ENCODE peak calls at places on chromosomes 1 and 21, in eight cellular contexts. One of them, this sample, is unnamed. For H3K36me3, the result is how much of the 10 kb centered on the place peaks cover.

GRCh38 chr1:151047925-151048644 is 534 bp downstream of the C1orf56 start:
- DNase-seq in ovary: peak
- DNase-seq in A673: peak
- DNase-seq in K562: no peak
- DNase-seq in MM.1S: peak
- DNase-seq in adipocyte: peak
- DNase-seq in cardiac muscle cell: peak
- DNase-seq in neuronal stem cell: peak
- DNase-seq in this sample: no peak

GRCh38 chr1:229596961-229597699 is 28.8 kb downstream of the TAF5L start:
- DNase-seq in ovary: no peak
- DNase-seq in A673: no peak
- DNase-seq in K562: no peak
- DNase-seq in MM.1S: no peak
- DNase-seq in adipocyte: peak
- DNase-seq in cardiac muscle cell: no peak
- DNase-seq in neuronal stem cell: no peak
- DNase-seq in this sample: no peak

GRCh38 chr1:93670141-93670540 is 11.5 kb downstream of the BCAR3 start:
- DNase-seq in ovary: peak
- DNase-seq in A673: no peak
- DNase-seq in K562: no peak
- DNase-seq in MM.1S: no peak
- DNase-seq in adipocyte: peak
- DNase-seq in cardiac muscle cell: no peak
- DNase-seq in neuronal stem cell: no peak
- DNase-seq in this sample: no peak

GRCh38 chr1:30660241-30660640 is 63.1 kb downstream of the MATN1 start:
- DNase-seq in ovary: no peak
- DNase-seq in A673: no peak
- DNase-seq in K562: no peak
- DNase-seq in MM.1S: no peak
- DNase-seq in adipocyte: no peak
- DNase-seq in cardiac muscle cell: no peak
- DNase-seq in neuronal stem cell: no peak
- DNase-seq in this sample: no peak

GRCh38 chr1:204321665-204322064 is 38.1 kb downstream of the PLEKHA6 start:
- DNase-seq in ovary: no peak
- DNase-seq in A673: no peak
- DNase-seq in K562: no peak
- DNase-seq in MM.1S: no peak
- DNase-seq in adipocyte: peak
- DNase-seq in cardiac muscle cell: no peak
- DNase-seq in neuronal stem cell: no peak
- DNase-seq in this sample: no peak

GRCh38 chr1:231817813-231818212 is 191.2 kb downstream of the DISC1 start:
- DNase-seq in ovary: no peak
- DNase-seq in A673: no peak
- DNase-seq in K562: no peak
- DNase-seq in MM.1S: no peak
- DNase-seq in adipocyte: no peak
- DNase-seq in cardiac muscle cell: no peak
- DNase-seq in neuronal stem cell: no peak
- DNase-seq in this sample: no peak

GRCh38 chr1:230808268-230808872 is 60.0 kb downstream of the C1orf198 start:
- DNase-seq in ovary: no peak
- DNase-seq in A673: no peak
- DNase-seq in K562: no peak
- DNase-seq in MM.1S: no peak
- DNase-seq in adipocyte: peak
- DNase-seq in cardiac muscle cell: no peak
- DNase-seq in neuronal stem cell: no peak
- DNase-seq in this sample: peak

GRCh38 chr1:47769279-47769678 is 227.9 kb downstream of the TRABD2B start:
- DNase-seq in ovary: no peak
- DNase-seq in A673: no peak
- DNase-seq in K562: no peak
- DNase-seq in MM.1S: no peak
- DNase-seq in adipocyte: no peak
- DNase-seq in cardiac muscle cell: no peak
- DNase-seq in neuronal stem cell: no peak
- DNase-seq in this sample: no peak

GRCh38 chr1:78283691-78284090 is 207.1 kb upstream of the PTGFR start:
- DNase-seq in ovary: no peak
- DNase-seq in A673: no peak
- DNase-seq in K562: no peak
- DNase-seq in MM.1S: no peak
- DNase-seq in adipocyte: no peak
- DNase-seq in cardiac muscle cell: no peak
- DNase-seq in neuronal stem cell: no peak
- DNase-seq in this sample: no peak

GRCh38 chr1:53073899-53074311 is 11.9 kb downstream of the PODN start:
- DNase-seq in ovary: peak
- DNase-seq in A673: no peak
- DNase-seq in K562: no peak
- DNase-seq in MM.1S: no peak
- DNase-seq in adipocyte: no peak
- DNase-seq in cardiac muscle cell: no peak
- DNase-seq in neuronal stem cell: no peak
- DNase-seq in this sample: no peak

GRCh38 chr1:21508580-21509350 is 458 bp upstream of the ALPL start:
- DNase-seq in ovary: peak
- DNase-seq in A673: peak
- DNase-seq in K562: peak
- DNase-seq in MM.1S: peak
- DNase-seq in adipocyte: peak
- DNase-seq in cardiac muscle cell: peak
- DNase-seq in neuronal stem cell: peak
- DNase-seq in this sample: no peak

DNA sequence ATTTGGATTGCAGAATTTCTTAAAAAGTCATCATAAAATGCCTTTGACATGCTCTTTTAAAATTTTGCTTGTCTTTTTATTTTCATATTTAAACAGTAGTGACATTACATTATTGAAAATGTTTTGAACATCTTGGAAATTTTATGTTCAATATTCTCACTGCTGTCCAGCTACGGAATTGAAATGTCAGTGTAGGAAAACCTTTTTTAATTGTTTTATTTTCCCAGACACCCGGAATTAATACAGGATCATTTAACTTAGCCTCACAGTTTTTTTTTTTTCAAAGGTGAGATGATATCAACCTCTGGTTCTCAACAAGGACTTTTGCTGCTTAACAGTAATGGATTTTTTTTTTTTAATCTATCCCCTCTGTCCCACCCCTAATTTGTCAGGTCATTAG is 4.1 kb downstream of the RBM15 start:
- DNase-seq in ovary: no peak
- DNase-seq in A673: no peak
- DNase-seq in K562: no peak
- DNase-seq in MM.1S: no peak
- DNase-seq in adipocyte: no peak
- DNase-seq in cardiac muscle cell: no peak
- DNase-seq in neuronal stem cell: no peak
- DNase-seq in this sample: no peak
- H3K36me3 ChIP-seq in ovary: under half
- H3K36me3 ChIP-seq in A673: half or more
- H3K36me3 ChIP-seq in K562: half or more
- H3K36me3 ChIP-seq in MM.1S: under half
- H3K36me3 ChIP-seq in adipocyte: under half
- H3K36me3 ChIP-seq in cardiac muscle cell: under half
- H3K36me3 ChIP-seq in neuronal stem cell: under half
- H3K36me3 ChIP-seq in this sample: half or more

DNA sequence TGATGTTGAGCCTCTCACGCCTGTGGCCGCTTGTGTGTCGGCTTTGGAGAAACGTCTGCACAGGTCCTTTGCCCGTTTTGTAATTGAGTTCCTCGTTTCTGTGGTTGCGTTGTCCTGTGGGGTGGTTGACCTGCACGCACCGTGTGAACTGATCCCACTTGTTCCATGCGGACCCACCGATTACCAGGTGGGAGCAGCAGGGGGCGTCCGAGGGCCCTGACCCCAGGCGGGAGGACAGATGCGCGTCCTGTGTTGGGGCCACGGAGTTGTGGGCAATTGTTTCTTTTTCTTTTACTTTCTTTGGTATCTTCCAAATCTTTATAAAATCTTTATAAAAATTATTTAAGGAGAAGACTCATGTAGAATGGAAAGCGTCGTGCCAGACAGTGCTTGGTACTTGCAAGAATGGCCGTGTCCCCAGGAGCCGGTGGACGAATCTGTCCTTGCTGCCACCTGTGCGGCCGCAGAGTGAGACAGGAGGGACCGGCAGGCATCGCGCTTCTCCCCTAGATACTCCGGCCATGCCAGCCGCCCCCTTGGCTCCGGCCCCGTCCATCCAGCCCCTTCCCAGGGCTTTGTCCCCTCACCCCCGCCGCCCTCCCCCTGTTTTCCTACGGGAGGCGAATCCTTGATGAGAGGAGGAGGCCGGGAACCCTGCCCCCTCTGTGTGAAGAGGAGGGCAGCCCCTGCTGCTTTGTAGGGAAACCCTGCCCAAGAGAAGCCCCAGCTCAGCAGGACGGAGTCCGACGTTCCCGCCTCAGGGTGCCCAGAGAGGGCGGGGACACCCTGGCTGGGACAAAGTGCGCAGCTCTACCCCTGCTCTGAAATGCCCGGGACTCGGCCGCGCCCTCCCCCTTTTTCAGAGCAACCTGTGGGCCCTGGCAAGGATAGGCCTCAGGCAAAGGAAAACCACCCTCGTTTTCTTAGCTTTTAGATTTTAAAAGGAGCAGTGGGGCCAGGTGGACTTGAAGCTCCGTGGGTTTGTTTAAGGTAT is 41.7 kb downstream of the PRKCZ start:
- DNase-seq in ovary: no peak
- DNase-seq in A673: peak
- DNase-seq in K562: peak
- DNase-seq in MM.1S: peak
- DNase-seq in adipocyte: peak
- DNase-seq in cardiac muscle cell: peak
- DNase-seq in neuronal stem cell: peak
- DNase-seq in this sample: no peak
- H3K4me3 ChIP-seq in ovary: no peak
- H3K4me3 ChIP-seq in A673: no peak
- H3K4me3 ChIP-seq in K562: no peak
- H3K4me3 ChIP-seq in MM.1S: no peak
- H3K4me3 ChIP-seq in adipocyte: no peak
- H3K4me3 ChIP-seq in cardiac muscle cell: no peak
- H3K4me3 ChIP-seq in neuronal stem cell: no peak
- H3K4me3 ChIP-seq in this sample: no peak

GRCh38 chr21:42860345-42860744 is 19.0 kb downstream of the WDR4 start:
- DNase-seq in ovary: no peak
- DNase-seq in A673: no peak
- DNase-seq in K562: no peak
- DNase-seq in MM.1S: no peak
- DNase-seq in adipocyte: no peak
- DNase-seq in cardiac muscle cell: no peak
- DNase-seq in neuronal stem cell: no peak
- DNase-seq in this sample: no peak

GRCh38 chr21:42862774-42863503 is 16.4 kb downstream of the WDR4 start:
- DNase-seq in ovary: no peak
- DNase-seq in A673: no peak
- DNase-seq in K562: no peak
- DNase-seq in MM.1S: no peak
- DNase-seq in adipocyte: no peak
- DNase-seq in cardiac muscle cell: no peak
- DNase-seq in neuronal stem cell: no peak
- DNase-seq in this sample: no peak

GRCh38 chr21:42861311-42862122 is 17.8 kb downstream of the WDR4 start:
- DNase-seq in ovary: no peak
- DNase-seq in A673: peak
- DNase-seq in K562: no peak
- DNase-seq in MM.1S: no peak
- DNase-seq in adipocyte: no peak
- DNase-seq in cardiac muscle cell: no peak
- DNase-seq in neuronal stem cell: no peak
- DNase-seq in this sample: no peak

GRCh38 chr21:42863504-42863870 is 15.9 kb downstream of the WDR4 start:
- DNase-seq in ovary: no peak
- DNase-seq in A673: no peak
- DNase-seq in K562: no peak
- DNase-seq in MM.1S: no peak
- DNase-seq in adipocyte: no peak
- DNase-seq in cardiac muscle cell: no peak
- DNase-seq in neuronal stem cell: no peak
- DNase-seq in this sample: no peak

GRCh38 chr21:42862123-42862475 is 17.2 kb downstream of the WDR4 start:
- DNase-seq in ovary: no peak
- DNase-seq in A673: no peak
- DNase-seq in K562: no peak
- DNase-seq in MM.1S: no peak
- DNase-seq in adipocyte: no peak
- DNase-seq in cardiac muscle cell: no peak
- DNase-seq in neuronal stem cell: no peak
- DNase-seq in this sample: no peak
- H3K36me3 ChIP-seq in ovary: under half
- H3K36me3 ChIP-seq in A673: half or more
- H3K36me3 ChIP-seq in K562: half or more
- H3K36me3 ChIP-seq in MM.1S: under half
- H3K36me3 ChIP-seq in adipocyte: half or more
- H3K36me3 ChIP-seq in cardiac muscle cell: under half
- H3K36me3 ChIP-seq in neuronal stem cell: under half
- H3K36me3 ChIP-seq in this sample: half or more

GRCh38 chr1:219478811-219479210 is 134.1 kb downstream of the ZC3H11B start:
- DNase-seq in ovary: no peak
- DNase-seq in A673: no peak
- DNase-seq in K562: no peak
- DNase-seq in MM.1S: no peak
- DNase-seq in adipocyte: no peak
- DNase-seq in cardiac muscle cell: no peak
- DNase-seq in neuronal stem cell: no peak
- DNase-seq in this sample: no peak

GRCh38 chr1:219477861-219478260 is 135.0 kb downstream of the ZC3H11B start:
- DNase-seq in ovary: no peak
- DNase-seq in A673: no peak
- DNase-seq in K562: no peak
- DNase-seq in MM.1S: no peak
- DNase-seq in adipocyte: no peak
- DNase-seq in cardiac muscle cell: no peak
- DNase-seq in neuronal stem cell: no peak
- DNase-seq in this sample: peak

GRCh38 chr1:219480011-219480410 is 132.9 kb downstream of the ZC3H11B start:
- DNase-seq in ovary: no peak
- DNase-seq in A673: no peak
- DNase-seq in K562: no peak
- DNase-seq in MM.1S: no peak
- DNase-seq in adipocyte: no peak
- DNase-seq in cardiac muscle cell: no peak
- DNase-seq in neuronal stem cell: no peak
- DNase-seq in this sample: no peak

GRCh38 chr1:219476116-219476515 is 136.8 kb downstream of the ZC3H11B start:
- DNase-seq in ovary: no peak
- DNase-seq in A673: no peak
- DNase-seq in K562: no peak
- DNase-seq in MM.1S: peak
- DNase-seq in adipocyte: no peak
- DNase-seq in cardiac muscle cell: no peak
- DNase-seq in neuronal stem cell: no peak
- DNase-seq in this sample: no peak

DNA sequence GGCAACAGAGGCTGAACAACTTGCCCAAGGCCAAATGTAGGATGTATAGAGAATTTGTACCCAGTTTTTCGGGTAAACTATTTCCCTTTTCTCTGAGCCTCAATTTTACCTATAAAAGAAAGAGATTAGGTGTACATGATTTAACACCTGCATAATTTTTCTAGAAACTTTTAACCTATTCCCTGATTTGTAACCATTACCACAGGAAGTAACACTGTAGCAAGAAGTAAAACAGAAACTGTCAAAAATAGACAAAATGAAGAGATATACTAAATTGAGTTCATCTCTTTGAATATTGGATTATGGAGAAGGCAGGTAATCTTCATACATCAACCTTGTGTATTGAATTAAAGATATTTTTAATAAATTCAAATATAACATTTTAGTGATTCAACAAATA is 136.2 kb downstream of the ZC3H11B start:
- DNase-seq in ovary: no peak
- DNase-seq in A673: no peak
- DNase-seq in K562: no peak
- DNase-seq in MM.1S: peak
- DNase-seq in adipocyte: no peak
- DNase-seq in cardiac muscle cell: no peak
- DNase-seq in neuronal stem cell: no peak
- DNase-seq in this sample: no peak
- H3K4me3 ChIP-seq in ovary: no peak
- H3K4me3 ChIP-seq in A673: no peak
- H3K4me3 ChIP-seq in K562: no peak
- H3K4me3 ChIP-seq in MM.1S: no peak
- H3K4me3 ChIP-seq in adipocyte: no peak
- H3K4me3 ChIP-seq in cardiac muscle cell: no peak
- H3K4me3 ChIP-seq in neuronal stem cell: no peak
- H3K4me3 ChIP-seq in this sample: no peak

This sample was measured in SK-N-MC.